ENCODE peak calls at places on chromosomes 2 and 18, in ten cellular contexts. N is WTC11; U is AG08395; O is stimulated activated CD8-positive, alpha-beta memory T cell treated with anti-CD3 and anti-CD28 coated beads, Interleukin-12 subunit alpha, Interleukin-12 subunit beta, amount 100 ng/mL, for 4 hours; I is NCI-H2171 treated with DMSO at 0.1 percent for 48 hours; Z is fibroblast of the aortic adventitia; L is M059J; E is heart right ventricle; V is activated CD4-positive, alpha-beta T cell treated with anti-CD3 and anti-CD28 coated beads, Interleukin-2, amount 10 ng/mL, durations not matched to agents 7 days and 5 days; K is tibial artery. G is an unnamed sample.
A peak's percentile ranks its signal among the peaks of the same experiment; 100 is the strongest.

GRCh38 chr2:58240595-58240937 is 559 bp downstream of the FANCL start:
- DNase-seq in Z (peak; percentile 23), N (no peak), V (no peak), O (no peak), I (peak; percentile 76), L (no peak), K (no peak), E (no peak), U (no peak), G (no peak)

GRCh38 chr2:147800316-147800715 is 44.5 kb upstream of the ACVR2A start:
- DNase-seq in V (no peak), O (no peak), K (no peak), N (no peak), E (no peak), U (no peak), L (no peak), Z (no peak), I (no peak), G (no peak)

GRCh38 chr18:72866572-72866900 is 1.3 kb downstream of the NETO1 start:
- DNase-seq in U (no peak), V (no peak), O (no peak), L (no peak), E (no peak), I (no peak), N (no peak), Z (no peak), K (no peak), G (no peak)

GRCh38 chr2:177252808-177253531 is 11.6 kb downstream of the NFE2L2 start:
- DNase-seq in Z (no peak), U (no peak), V (no peak), K (no peak), N (no peak), L (no peak), I (no peak), E (no peak), O (no peak), G (no peak)

GRCh38 chr18:32958746-32959145 is 185.9 kb upstream of the KLHL14 start:
- DNase-seq in Z (no peak), N (no peak), K (no peak), O (no peak), V (no peak), E (no peak), L (no peak), U (no peak), I (no peak), G (no peak)

GRCh38 chr2:222310747-222311320 is 12.0 kb upstream of the PAX3 start:
- DNase-seq in K (no peak), V (no peak), Z (no peak), E (no peak), L (no peak), O (no peak), N (no peak), U (no peak), I (no peak), G (no peak)

GRCh38 chr18:79947881-79948610 is 3.4 kb downstream of the SLC66A2 start:
- DNase-seq in V (no peak), N (no peak), I (no peak), Z (no peak), U (no peak), O (no peak), K (no peak), L (no peak), E (no peak), G (no peak)

GRCh38 chr2:240970816-240971215 is 27.6 kb upstream of the SNED1 start:
- DNase-seq in O (no peak), E (no peak), I (no peak), K (no peak), U (no peak), Z (no peak), L (no peak), N (no peak), V (no peak), G (no peak)

GRCh38 chr2:164910091-164910899 is 45.0 kb downstream of the SLC38A11 start:
- DNase-seq in E (no peak), V (peak; percentile 50), K (no peak), Z (peak; percentile 48), L (peak; percentile 81), U (no peak), I (peak; percentile 99), O (no peak), N (no peak), G (peak; percentile 82)

GRCh38 chr2:237879058-237879430 is 19.6 kb downstream of the RAMP1 start:
- DNase-seq in V (no peak), N (peak; percentile 2), Z (peak; percentile 30), I (peak; percentile 21), L (no peak), O (no peak), E (no peak), U (no peak), K (peak; percentile 7), G (no peak)

GRCh38 chr2:47638430-47638829 is 144.5 kb upstream of the MSH6 start:
- DNase-seq in V (no peak), K (no peak), I (no peak), L (no peak), Z (no peak), E (no peak), U (no peak), O (no peak), N (no peak), G (no peak)

GRCh38 chr2:70672990-70673647 is 94.9 kb downstream of the ADD2 start:
- DNase-seq in E (no peak), O (no peak), I (peak; percentile 93), K (no peak), Z (no peak), U (no peak), N (no peak), V (no peak), L (no peak), G (no peak)

GRCh38 chr18:22678486-22678885 is 254.6 kb upstream of the RBBP8 start:
- DNase-seq in E (no peak), U (no peak), N (no peak), L (no peak), I (no peak), V (no peak), K (no peak), O (no peak), Z (peak; percentile 69), G (peak; percentile 73)

GRCh38 chr18:32343634-32344033 is 127.0 kb downstream of the GAREM1 start:
- DNase-seq in O (no peak), V (no peak), I (peak; percentile 48), K (no peak), E (no peak), N (no peak), Z (no peak), L (no peak), U (no peak), G (no peak)

GRCh38 chr18:43271593-43272432 is 5.5 kb downstream of the SYT4 start:
- DNase-seq in K (no peak), V (peak; percentile 47), O (no peak), I (peak; percentile 57), E (peak; percentile 19), Z (peak; percentile 77), N (peak; percentile 18), U (peak; percentile 34), L (peak; percentile 39), G (peak; percentile 10)

GRCh38 chr2:191038741-191039140 is 24.8 kb upstream of the STAT1 start:
- DNase-seq in N (no peak), O (no peak), K (no peak), Z (no peak), I (no peak), E (no peak), L (no peak), V (no peak), U (no peak), G (no peak)

GRCh38 chr2:150937030-150937429 is 324.6 kb downstream of the RBM43 start:
- DNase-seq in E (no peak), L (no peak), Z (no peak), I (no peak), K (no peak), O (no peak), V (no peak), N (no peak), U (no peak), G (no peak)

GRCh38 chr2:133755515-133756311 is 187.4 kb upstream of the NCKAP5 start:
- DNase-seq in L (peak; percentile 94), U (peak; percentile 65), V (no peak), E (peak; percentile 32), O (no peak), I (no peak), N (no peak), Z (peak; percentile 99), K (no peak), G (peak; percentile 100)

GRCh38 chr2:128631698-128632490 is 313.2 kb upstream of the HS6ST1 start:
- DNase-seq in Z (no peak), E (no peak), O (no peak), I (no peak), K (no peak), L (no peak), N (no peak), V (no peak), U (no peak), G (no peak)

GRCh38 chr2:113757059-113757657 is 716 bp upstream of the SLC35F5 start:
- DNase-seq in L (no peak), U (no peak), K (no peak), N (no peak), V (no peak), I (no peak), O (no peak), Z (no peak), E (no peak), G (peak; percentile 6)

GRCh38 chr18:68721681-68722583 is 7.0 kb upstream of the TMX3 start:
- DNase-seq in N (no peak), Z (peak; percentile 62), V (peak; percentile 35), E (no peak), L (peak; percentile 42), U (peak; percentile 24), K (no peak), O (no peak), I (no peak), G (no peak)

GRCh38 chr2:105100064-105100840 is 62.4 kb downstream of the MRPS9 start:
- DNase-seq in I (no peak), U (no peak), K (no peak), L (no peak), N (no peak), E (no peak), O (no peak), V (no peak), Z (no peak), G (no peak)

GRCh38 chr2:102074167-102074778 is 68.3 kb upstream of the IL1R1 start:
- DNase-seq in K (no peak), I (no peak), Z (no peak), U (no peak), O (no peak), E (no peak), L (no peak), N (no peak), V (no peak), G (no peak)

GRCh38 chr2:225165052-225165451 is 122.8 kb upstream of the DOCK10 start:
- DNase-seq in N (no peak), L (peak; percentile 75), E (no peak), O (no peak), V (no peak), U (peak; percentile 66), I (no peak), Z (peak; percentile 17), K (no peak), G (peak; percentile 56)

GRCh38 chr2:39733070-39733674 is 45.9 kb downstream of the THUMPD2 start:
- DNase-seq in K (no peak), Z (no peak), L (no peak), U (no peak), I (no peak), O (no peak), N (no peak), E (no peak), V (no peak), G (peak; percentile 53)

GRCh38 chr2:109562421-109562820 is 51.3 kb downstream of the SEPTIN10 start:
- DNase-seq in Z (peak; percentile 14), E (no peak), V (no peak), N (no peak), U (no peak), O (no peak), I (no peak), L (peak; percentile 45), K (no peak), G (no peak)

GRCh38 chr2:16374671-16375070 is 291.0 kb downstream of the CYRIA start:
- DNase-seq in K (no peak), L (no peak), N (no peak), I (no peak), V (no peak), Z (no peak), O (no peak), E (no peak), U (no peak), G (no peak)

GRCh38 chr2:121809607-121810006 is 54.2 kb downstream of the TSN start:
- DNase-seq in V (no peak), O (no peak), L (no peak), N (no peak), U (no peak), I (no peak), E (no peak), Z (no peak), K (no peak), G (no peak)